ENCODE peak calls at places on chromosomes 7 and 10, in ten cellular contexts. One of them, this sample, is unnamed.
A peak's percentile ranks its signal among the peaks of the same experiment; 100 is the strongest.

GRCh38 chr10:94524711-94525110 is 20.9 kb upstream of the HELLS start:
- DNase-seq in ovary: no peak
- DNase-seq in A673: no peak
- DNase-seq in sigmoid colon: no peak
- DNase-seq in fibroblast of lung: no peak
- DNase-seq in kidney: no peak
- DNase-seq in pancreas: no peak
- DNase-seq in H9: no peak
- DNase-seq in K562: no peak
- DNase-seq in uterus: no peak
- DNase-seq in this sample: no peak

GRCh38 chr10:48778193-48778857 is 93.7 kb downstream of the WDFY4 start:
- DNase-seq in A673: no peak
- DNase-seq in H9: no peak
- DNase-seq in uterus: no peak
- DNase-seq in kidney: no peak
- DNase-seq in fibroblast of lung: no peak
- DNase-seq in pancreas: no peak
- DNase-seq in sigmoid colon: no peak
- DNase-seq in K562: no peak
- DNase-seq in ovary: no peak
- DNase-seq in this sample: no peak

GRCh38 chr10:130339091-130339490 is 202.9 kb downstream of the GLRX3 start:
- DNase-seq in pancreas: no peak
- DNase-seq in sigmoid colon: no peak
- DNase-seq in uterus: no peak
- DNase-seq in kidney: peak; percentile 27
- DNase-seq in A673: no peak
- DNase-seq in H9: no peak
- DNase-seq in fibroblast of lung: no peak
- DNase-seq in ovary: no peak
- DNase-seq in K562: no peak
- DNase-seq in this sample: no peak

GRCh38 chr7:27198138-27198841 is 1.6 kb downstream of the HOXA13 start:
- DNase-seq in pancreas: no peak
- DNase-seq in kidney: peak; percentile 32
- DNase-seq in A673: no peak
- DNase-seq in sigmoid colon: no peak
- DNase-seq in ovary: no peak
- DNase-seq in uterus: no peak
- DNase-seq in K562: no peak
- DNase-seq in fibroblast of lung: no peak
- DNase-seq in H9: peak; percentile 35
- DNase-seq in this sample: no peak

GRCh38 chr10:70378122-70378521 is 4.3 kb downstream of the LRRC20 start:
- DNase-seq in uterus: peak; percentile 39
- DNase-seq in sigmoid colon: peak; percentile 81
- DNase-seq in pancreas: no peak
- DNase-seq in fibroblast of lung: peak; percentile 97
- DNase-seq in kidney: no peak
- DNase-seq in A673: peak; percentile 63
- DNase-seq in K562: no peak
- DNase-seq in ovary: no peak
- DNase-seq in H9: no peak
- DNase-seq in this sample: no peak

GRCh38 chr7:18541189-18541870 is 45.8 kb downstream of the HDAC9 start:
- DNase-seq in pancreas: peak; percentile 86
- DNase-seq in K562: no peak
- DNase-seq in A673: no peak
- DNase-seq in kidney: peak; percentile 84
- DNase-seq in ovary: peak; percentile 31
- DNase-seq in fibroblast of lung: peak; percentile 63
- DNase-seq in uterus: peak; percentile 48
- DNase-seq in H9: no peak
- DNase-seq in sigmoid colon: peak; percentile 64
- DNase-seq in this sample: peak; percentile 30

GRCh38 chr10:1240341-1240775 is 184.2 kb downstream of the WDR37 start:
- DNase-seq in pancreas: no peak
- DNase-seq in fibroblast of lung: no peak
- DNase-seq in sigmoid colon: no peak
- DNase-seq in K562: no peak
- DNase-seq in A673: peak; percentile 59
- DNase-seq in kidney: peak; percentile 68
- DNase-seq in ovary: no peak
- DNase-seq in H9: peak; percentile 75
- DNase-seq in uterus: no peak
- DNase-seq in this sample: no peak

GRCh38 chr7:2736411-2736914 is 48.5 kb downstream of the AMZ1 start:
- DNase-seq in A673: no peak
- DNase-seq in fibroblast of lung: no peak
- DNase-seq in pancreas: peak; percentile 10
- DNase-seq in kidney: no peak
- DNase-seq in sigmoid colon: peak; percentile 62
- DNase-seq in uterus: peak; percentile 9
- DNase-seq in H9: no peak
- DNase-seq in K562: no peak
- DNase-seq in ovary: peak; percentile 35
- DNase-seq in this sample: no peak

GRCh38 chr10:6035101-6035834 is 26.9 kb downstream of the IL2RA start:
- DNase-seq in H9: no peak
- DNase-seq in uterus: no peak
- DNase-seq in fibroblast of lung: no peak
- DNase-seq in sigmoid colon: peak; percentile 46
- DNase-seq in ovary: no peak
- DNase-seq in kidney: no peak
- DNase-seq in A673: no peak
- DNase-seq in K562: no peak
- DNase-seq in pancreas: no peak
- DNase-seq in this sample: no peak

GRCh38 chr10:102118867-102119266 is 1.3 kb downstream of the LDB1 start:
- DNase-seq in fibroblast of lung: peak; percentile 12
- DNase-seq in ovary: peak; percentile 72
- DNase-seq in H9: peak; percentile 53
- DNase-seq in K562: no peak
- DNase-seq in sigmoid colon: peak; percentile 76
- DNase-seq in pancreas: peak; percentile 49
- DNase-seq in A673: peak; percentile 78
- DNase-seq in uterus: peak; percentile 58
- DNase-seq in kidney: peak; percentile 73
- DNase-seq in this sample: peak; percentile 58

GRCh38 chr10:77604941-77605351 is 32.7 kb downstream of the KCNMA1 start:
- DNase-seq in K562: no peak
- DNase-seq in kidney: no peak
- DNase-seq in pancreas: no peak
- DNase-seq in A673: no peak
- DNase-seq in ovary: no peak
- DNase-seq in fibroblast of lung: no peak
- DNase-seq in sigmoid colon: peak; percentile 65
- DNase-seq in uterus: no peak
- DNase-seq in H9: no peak
- DNase-seq in this sample: peak; percentile 90
- H3K4me1 ChIP-seq in K562: no peaks in the 10 kb centered on the region
- H3K4me1 ChIP-seq in kidney: peaks cover 3% of the 10 kb centered on the region
- H3K4me1 ChIP-seq in pancreas: no peaks in the 10 kb centered on the region
- H3K4me1 ChIP-seq in A673: no peaks in the 10 kb centered on the region
- H3K4me1 ChIP-seq in ovary: peaks cover 2% of the 10 kb centered on the region
- H3K4me1 ChIP-seq in fibroblast of lung: peaks cover 22% of the 10 kb centered on the region
- H3K4me1 ChIP-seq in sigmoid colon: peaks cover 87% of the 10 kb centered on the region
- H3K4me1 ChIP-seq in uterus: no peaks in the 10 kb centered on the region
- H3K4me1 ChIP-seq in H9: peaks cover 8% of the 10 kb centered on the region
- H3K4me1 ChIP-seq in this sample: peaks cover 35% of the 10 kb centered on the region

GRCh38 chr10:113441220-113441619 is 111.6 kb upstream of the HABP2 start:
- DNase-seq in sigmoid colon: no peak
- DNase-seq in uterus: no peak
- DNase-seq in pancreas: no peak
- DNase-seq in A673: no peak
- DNase-seq in fibroblast of lung: no peak
- DNase-seq in kidney: no peak
- DNase-seq in ovary: no peak
- DNase-seq in K562: no peak
- DNase-seq in H9: no peak
- DNase-seq in this sample: no peak
- TF ChIP-seq CTCF in sigmoid colon: no peak
- TF ChIP-seq CTCF in uterus: no peak
- TF ChIP-seq CTCF in pancreas: no peak
- TF ChIP-seq CTCF in A673: no peak
- TF ChIP-seq CTCF in fibroblast of lung: no peak
- TF ChIP-seq CTCF in kidney: no peak
- TF ChIP-seq CTCF in ovary: no peak
- TF ChIP-seq CTCF in K562: no peak
- TF ChIP-seq CTCF in H9: peak; percentile 37
- TF ChIP-seq CTCF in this sample: no peak

GRCh38 chr10:107918171-107918570 is 753.7 kb upstream of the SORCS1 start:
- DNase-seq in ovary: no peak
- DNase-seq in uterus: no peak
- DNase-seq in kidney: no peak
- DNase-seq in sigmoid colon: no peak
- DNase-seq in K562: no peak
- DNase-seq in A673: no peak
- DNase-seq in H9: no peak
- DNase-seq in pancreas: no peak
- DNase-seq in fibroblast of lung: no peak
- DNase-seq in this sample: no peak
- H3K9me3 ChIP-seq in ovary: no peaks in the 10 kb centered on the region
- H3K9me3 ChIP-seq in uterus: no peaks in the 10 kb centered on the region
- H3K9me3 ChIP-seq in kidney: no peaks in the 10 kb centered on the region
- H3K9me3 ChIP-seq in sigmoid colon: no peaks in the 10 kb centered on the region
- H3K9me3 ChIP-seq in K562: no peaks in the 10 kb centered on the region
- H3K9me3 ChIP-seq in A673: no peaks in the 10 kb centered on the region
- H3K9me3 ChIP-seq in H9: no peaks in the 10 kb centered on the region
- H3K9me3 ChIP-seq in pancreas: no peaks in the 10 kb centered on the region
- H3K9me3 ChIP-seq in fibroblast of lung: no peaks in the 10 kb centered on the region
- H3K9me3 ChIP-seq in this sample: no peaks in the 10 kb centered on the region

DNA sequence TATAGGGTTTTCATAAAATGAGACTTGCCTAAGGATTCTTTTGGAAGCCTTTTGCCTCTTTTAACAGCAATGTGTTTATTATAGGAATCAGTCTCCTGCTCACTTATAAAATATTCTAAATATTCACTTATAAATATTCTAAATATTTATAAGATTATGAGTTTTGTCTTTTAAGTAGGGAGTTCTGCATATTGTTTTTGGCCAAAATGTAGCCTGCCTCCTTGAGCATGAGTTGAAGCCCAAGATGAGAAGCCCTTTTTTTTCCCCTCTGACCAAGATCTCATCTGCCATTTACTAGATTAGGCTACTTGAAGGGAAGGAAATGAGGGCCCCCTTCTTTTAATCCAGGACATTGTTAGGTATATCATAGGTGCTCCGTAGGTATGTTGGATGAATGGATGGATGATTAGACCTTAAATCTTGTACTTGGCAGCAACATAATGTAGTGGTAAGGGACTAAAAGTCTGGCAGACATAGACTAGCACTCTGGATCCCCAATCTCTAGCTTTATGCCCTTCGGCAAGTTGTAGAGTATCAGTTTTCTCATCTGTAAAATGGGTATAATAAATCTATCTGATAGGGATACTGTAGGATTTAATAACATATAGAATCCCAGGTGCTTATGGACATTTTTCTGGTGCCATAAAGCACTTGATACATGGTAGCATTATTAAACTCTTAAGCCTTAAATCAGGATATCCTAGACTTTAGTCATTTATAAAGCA is 59.1 kb downstream of the ARID5B start:
- DNase-seq in sigmoid colon: no peak
- DNase-seq in A673: no peak
- DNase-seq in pancreas: no peak
- DNase-seq in kidney: no peak
- DNase-seq in fibroblast of lung: no peak
- DNase-seq in ovary: no peak
- DNase-seq in H9: no peak
- DNase-seq in K562: no peak
- DNase-seq in uterus: no peak
- DNase-seq in this sample: no peak
- H3K4me1 ChIP-seq in sigmoid colon: peaks cover 38% of the 10 kb centered on the region
- H3K4me1 ChIP-seq in A673: peaks cover 3% of the 10 kb centered on the region
- H3K4me1 ChIP-seq in pancreas: no peaks in the 10 kb centered on the region
- H3K4me1 ChIP-seq in kidney: peaks cover 13% of the 10 kb centered on the region
- H3K4me1 ChIP-seq in fibroblast of lung: peaks cover 5% of the 10 kb centered on the region
- H3K4me1 ChIP-seq in ovary: peaks cover 3% of the 10 kb centered on the region
- H3K4me1 ChIP-seq in H9: no peaks in the 10 kb centered on the region
- H3K4me1 ChIP-seq in K562: no peaks in the 10 kb centered on the region
- H3K4me1 ChIP-seq in uterus: no peaks in the 10 kb centered on the region
- H3K4me1 ChIP-seq in this sample: peaks cover 10% of the 10 kb centered on the region

GRCh38 chr7:152621426-152621825 is 54.5 kb downstream of the XRCC2 start:
- DNase-seq in K562: no peak
- DNase-seq in A673: no peak
- DNase-seq in uterus: no peak
- DNase-seq in pancreas: no peak
- DNase-seq in H9: no peak
- DNase-seq in kidney: no peak
- DNase-seq in ovary: no peak
- DNase-seq in fibroblast of lung: no peak
- DNase-seq in sigmoid colon: no peak
- DNase-seq in this sample: no peak
- TF ChIP-seq CTCF in K562: no peak
- TF ChIP-seq CTCF in A673: no peak
- TF ChIP-seq CTCF in uterus: no peak
- TF ChIP-seq CTCF in pancreas: no peak
- TF ChIP-seq CTCF in H9: no peak
- TF ChIP-seq CTCF in kidney: no peak
- TF ChIP-seq CTCF in ovary: no peak
- TF ChIP-seq CTCF in fibroblast of lung: no peak
- TF ChIP-seq CTCF in sigmoid colon: no peak
- TF ChIP-seq CTCF in this sample: no peak

DNA sequence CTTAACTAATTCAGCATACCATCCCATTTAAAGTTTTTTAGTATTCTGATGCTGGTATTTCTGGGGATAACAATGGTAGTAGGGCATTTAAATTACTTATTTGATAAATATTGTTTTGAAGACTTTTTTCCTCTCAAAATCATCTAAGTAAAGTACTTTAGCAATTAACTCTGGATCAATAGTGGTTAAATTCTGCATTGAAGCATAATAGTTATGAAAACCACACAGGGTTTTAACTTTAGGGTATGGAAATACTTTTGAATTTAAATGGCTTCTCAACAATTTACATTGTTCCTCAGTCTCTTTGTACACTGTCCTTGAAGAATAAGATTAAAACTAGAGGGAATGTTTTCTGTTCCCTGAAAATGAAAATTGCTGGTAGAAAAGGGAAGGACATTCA is 202.6 kb upstream of the STEAP4 start:
- DNase-seq in K562: no peak
- DNase-seq in ovary: no peak
- DNase-seq in sigmoid colon: no peak
- DNase-seq in fibroblast of lung: no peak
- DNase-seq in A673: no peak
- DNase-seq in kidney: no peak
- DNase-seq in pancreas: no peak
- DNase-seq in H9: no peak
- DNase-seq in uterus: no peak
- DNase-seq in this sample: no peak
- H3K9me3 ChIP-seq in K562: no peaks in the 10 kb centered on the region
- H3K9me3 ChIP-seq in ovary: no peaks in the 10 kb centered on the region
- H3K9me3 ChIP-seq in sigmoid colon: no peaks in the 10 kb centered on the region
- H3K9me3 ChIP-seq in fibroblast of lung: no peaks in the 10 kb centered on the region
- H3K9me3 ChIP-seq in A673: no peaks in the 10 kb centered on the region
- H3K9me3 ChIP-seq in kidney: peaks cover 5% of the 10 kb centered on the region
- H3K9me3 ChIP-seq in pancreas: no peaks in the 10 kb centered on the region
- H3K9me3 ChIP-seq in H9: no peaks in the 10 kb centered on the region
- H3K9me3 ChIP-seq in uterus: no peaks in the 10 kb centered on the region
- H3K9me3 ChIP-seq in this sample: peaks cover 3% of the 10 kb centered on the region

GRCh38 chr7:135938086-135938485 is 39.1 kb downstream of the MTPN start:
- DNase-seq in A673: no peak
- DNase-seq in fibroblast of lung: no peak
- DNase-seq in sigmoid colon: no peak
- DNase-seq in kidney: no peak
- DNase-seq in uterus: no peak
- DNase-seq in pancreas: no peak
- DNase-seq in ovary: no peak
- DNase-seq in K562: peak; percentile 32
- DNase-seq in H9: no peak
- DNase-seq in this sample: no peak
- H3K4me1 ChIP-seq in A673: peaks cover 4% of the 10 kb centered on the region
- H3K4me1 ChIP-seq in fibroblast of lung: no peaks in the 10 kb centered on the region
- H3K4me1 ChIP-seq in sigmoid colon: peaks cover 20% of the 10 kb centered on the region
- H3K4me1 ChIP-seq in kidney: peaks cover 3% of the 10 kb centered on the region
- H3K4me1 ChIP-seq in uterus: no peaks in the 10 kb centered on the region
- H3K4me1 ChIP-seq in pancreas: no peaks in the 10 kb centered on the region
- H3K4me1 ChIP-seq in ovary: peaks cover 3% of the 10 kb centered on the region
- H3K4me1 ChIP-seq in K562: peaks cover 45% of the 10 kb centered on the region
- H3K4me1 ChIP-seq in H9: no peaks in the 10 kb centered on the region
- H3K4me1 ChIP-seq in this sample: no peaks in the 10 kb centered on the region

This sample was measured in mucosa of descending colon.